ENCODE peak calls at places on chromosomes 7 and 10, in four cellular contexts. D is mucosa of gallbladder, O is GF-D8, R is NCI-H2029 treated with DMSO at 0.1 percent for 48 hours. K is an unnamed sample.
A peak's percentile ranks its signal among the peaks of the same experiment; 100 is the strongest.

GRCh38 chr10:71486465-71487114 is 89.9 kb downstream of the CDH23 start:
- DNase-seq in D (peak; percentile 51), O (no peak), R (no peak), K (peak; percentile 36)

GRCh38 chr7:158097511-158098124 is 490.0 kb downstream of the PTPRN2 start:
- DNase-seq in D (no peak), O (no peak), R (no peak), K (no peak)

GRCh38 chr7:1977059-1977875 is 255.5 kb downstream of the MAD1L1 start:
- DNase-seq in D (no peak), O (no peak), R (no peak), K (no peak)

GRCh38 chr10:43218206-43218950 is 48.5 kb downstream of the RASGEF1A start:
- DNase-seq in D (no peak), O (no peak), R (no peak), K (no peak)

GRCh38 chr10:63005246-63005645 is 127.9 kb upstream of the NRBF2 start:
- DNase-seq in D (no peak), O (no peak), R (no peak), K (no peak)

GRCh38 chr7:37265006-37265405 is 183.7 kb downstream of the ELMO1 start:
- DNase-seq in D (no peak), O (peak; percentile 54), R (no peak), K (no peak)

GRCh38 chr7:36937754-36938551 is 213.7 kb upstream of the AOAH start:
- DNase-seq in D (no peak), O (no peak), R (no peak), K (no peak)

GRCh38 chr7:74012842-74013249 is 15.1 kb upstream of the ELN start:
- DNase-seq in D (no peak), O (no peak), R (no peak), K (no peak)

GRCh38 chr7:13800694-13801448 is 188.6 kb downstream of the ETV1 start:
- DNase-seq in D (no peak), O (no peak), R (no peak), K (no peak)

GRCh38 chr7:19268737-19269136 is 123.5 kb upstream of the FERD3L start:
- DNase-seq in D (no peak), O (no peak), R (no peak), K (no peak)

GRCh38 chr10:48406204-48406603 is 99.7 kb downstream of the MAPK8 start:
- DNase-seq in D (no peak), O (peak; percentile 23), R (no peak), K (no peak)

GRCh38 chr7:83956104-83956503 is 238.5 kb downstream of the SEMA3A start:
- DNase-seq in D (no peak), O (no peak), R (no peak), K (no peak)

GRCh38 chr10:3955954-3956617 is 171.1 kb upstream of the KLF6 start:
- DNase-seq in D (no peak), O (no peak), R (peak; percentile 41), K (no peak)

GRCh38 chr10:31419394-31420063 is 100.5 kb downstream of the ZEB1 start:
- DNase-seq in D (no peak), O (no peak), R (no peak), K (no peak)

GRCh38 chr10:110355181-110355831 is 50.6 kb upstream of the SMNDC1 start:
- DNase-seq in D (no peak), O (no peak), R (no peak), K (no peak)

GRCh38 chr10:128820663-128821062 is 646.4 kb upstream of the MGMT start:
- DNase-seq in D (no peak), O (no peak), R (no peak), K (no peak)

GRCh38 chr10:86349474-86349873 is 17.1 kb downstream of the GRID1 start:
- DNase-seq in D (no peak), O (no peak), R (no peak), K (peak; percentile 59)

GRCh38 chr7:93279541-93279940 is 47.4 kb downstream of the VPS50 start:
- DNase-seq in D (no peak), O (no peak), R (no peak), K (no peak)

GRCh38 chr7:31957090-31957720 is 113.0 kb downstream of the PDE1C start:
- DNase-seq in D (no peak), O (no peak), R (no peak), K (no peak)

GRCh38 chr10:17659328-17659727 is 15.4 kb downstream of the STAM start:
- DNase-seq in D (no peak), O (no peak), R (no peak), K (no peak)

K was measured in HTR-8/SVneo.